ENCODE peak calls at places on chromosomes 1 and 21, in seven cellular contexts. One of them, this sample, is unnamed.

GRCh38 chr1:168408531-168409242 is 128.0 kb downstream of the TBX19 start:
- DNase-seq in A673: no peak
- DNase-seq in fibroblast of mammary gland: peak; percentile 54
- DNase-seq in choroid plexus epithelial cell: peak; percentile 21
- DNase-seq in BE2C: no peak
- DNase-seq in cardiac fibroblast: peak; percentile 13
- DNase-seq in body of pancreas: no peak
- DNase-seq in this sample: no peak

GRCh38 chr1:159214149-159214760 is 9.6 kb downstream of the ACKR1 start:
- DNase-seq in A673: peak; percentile 49
- DNase-seq in fibroblast of mammary gland: peak; percentile 43
- DNase-seq in choroid plexus epithelial cell: peak; percentile 58
- DNase-seq in BE2C: peak; percentile 37
- DNase-seq in cardiac fibroblast: peak; percentile 55
- DNase-seq in body of pancreas: peak; percentile 47
- DNase-seq in this sample: peak; percentile 10

GRCh38 chr1:209249785-209250441 is 333.6 kb upstream of the CAMK1G start:
- DNase-seq in A673: no peak
- DNase-seq in fibroblast of mammary gland: no peak
- DNase-seq in choroid plexus epithelial cell: no peak
- DNase-seq in BE2C: peak; percentile 43
- DNase-seq in cardiac fibroblast: no peak
- DNase-seq in body of pancreas: no peak
- DNase-seq in this sample: no peak

GRCh38 chr21:39575778-39576177 is 37.0 kb upstream of the B3GALT5 start:
- DNase-seq in A673: no peak
- DNase-seq in fibroblast of mammary gland: peak; percentile 6
- DNase-seq in choroid plexus epithelial cell: peak; percentile 31
- DNase-seq in BE2C: no peak
- DNase-seq in cardiac fibroblast: no peak
- DNase-seq in body of pancreas: no peak
- DNase-seq in this sample: no peak

GRCh38 chr1:63590161-63590560 is 3.0 kb upstream of the PGM1 start:
- DNase-seq in A673: no peak
- DNase-seq in fibroblast of mammary gland: peak; percentile 41
- DNase-seq in choroid plexus epithelial cell: peak; percentile 95
- DNase-seq in BE2C: no peak
- DNase-seq in cardiac fibroblast: peak; percentile 52
- DNase-seq in body of pancreas: peak; percentile 35
- DNase-seq in this sample: no peak

GRCh38 chr1:244054247-244054923 is 3.3 kb downstream of the ZBTB18 start:
- DNase-seq in A673: no peak
- DNase-seq in fibroblast of mammary gland: no peak
- DNase-seq in choroid plexus epithelial cell: no peak
- DNase-seq in BE2C: peak; percentile 73
- DNase-seq in cardiac fibroblast: no peak
- DNase-seq in body of pancreas: no peak
- DNase-seq in this sample: no peak

GRCh38 chr1:205748398-205749093 is 1.4 kb downstream of the NUCKS1 start:
- DNase-seq in A673: peak; percentile 84
- DNase-seq in fibroblast of mammary gland: peak; percentile 80
- DNase-seq in choroid plexus epithelial cell: peak; percentile 87
- DNase-seq in BE2C: peak; percentile 12
- DNase-seq in cardiac fibroblast: peak; percentile 78
- DNase-seq in body of pancreas: peak; percentile 17
- DNase-seq in this sample: no peak

GRCh38 chr1:223558512-223558911 is 107.0 kb downstream of the CAPN8 start:
- DNase-seq in A673: no peak
- DNase-seq in fibroblast of mammary gland: no peak
- DNase-seq in choroid plexus epithelial cell: no peak
- DNase-seq in BE2C: no peak
- DNase-seq in cardiac fibroblast: no peak
- DNase-seq in body of pancreas: no peak
- DNase-seq in this sample: no peak

GRCh38 chr1:178733972-178734371 is 8.9 kb downstream of the RALGPS2 start:
- DNase-seq in A673: no peak
- DNase-seq in fibroblast of mammary gland: peak; percentile 14
- DNase-seq in choroid plexus epithelial cell: no peak
- DNase-seq in BE2C: no peak
- DNase-seq in cardiac fibroblast: no peak
- DNase-seq in body of pancreas: no peak
- DNase-seq in this sample: no peak

GRCh38 chr1:180926164-180926981 is 13.7 kb downstream of the KIAA1614 start:
- DNase-seq in A673: peak; percentile 89
- DNase-seq in fibroblast of mammary gland: peak; percentile 6
- DNase-seq in choroid plexus epithelial cell: peak; percentile 74
- DNase-seq in BE2C: peak; percentile 96
- DNase-seq in cardiac fibroblast: peak; percentile 9
- DNase-seq in body of pancreas: peak; percentile 45
- DNase-seq in this sample: peak; percentile 9

GRCh38 chr1:111441573-111442192 is 7.4 kb downstream of the WDR77 start:
- DNase-seq in A673: peak; percentile 24
- DNase-seq in fibroblast of mammary gland: peak; percentile 28
- DNase-seq in choroid plexus epithelial cell: peak; percentile 59
- DNase-seq in BE2C: peak; percentile 61
- DNase-seq in cardiac fibroblast: peak; percentile 36
- DNase-seq in body of pancreas: no peak
- DNase-seq in this sample: no peak

GRCh38 chr1:91282695-91283420 is 121.8 kb downstream of the HFM1 start:
- DNase-seq in A673: peak; percentile 83
- DNase-seq in fibroblast of mammary gland: peak; percentile 79
- DNase-seq in choroid plexus epithelial cell: peak; percentile 88
- DNase-seq in BE2C: peak; percentile 39
- DNase-seq in cardiac fibroblast: peak; percentile 89
- DNase-seq in body of pancreas: peak; percentile 66
- DNase-seq in this sample: peak; percentile 50

GRCh38 chr21:45318556-45319341 is 31.1 kb upstream of the POFUT2 start:
- DNase-seq in A673: no peak
- DNase-seq in fibroblast of mammary gland: peak; percentile 75
- DNase-seq in choroid plexus epithelial cell: peak; percentile 45
- DNase-seq in BE2C: no peak
- DNase-seq in cardiac fibroblast: peak; percentile 77
- DNase-seq in body of pancreas: peak; percentile 63
- DNase-seq in this sample: no peak

GRCh38 chr1:194975913-194976312 is 1632.3 kb downstream of the KCNT2 start:
- DNase-seq in A673: no peak
- DNase-seq in fibroblast of mammary gland: peak; percentile 4
- DNase-seq in choroid plexus epithelial cell: no peak
- DNase-seq in BE2C: no peak
- DNase-seq in cardiac fibroblast: peak; percentile 0
- DNase-seq in body of pancreas: no peak
- DNase-seq in this sample: no peak

GRCh38 chr1:13792429-13792828 is 92.4 kb downstream of the PRDM2 start:
- DNase-seq in A673: no peak
- DNase-seq in fibroblast of mammary gland: peak; percentile 75
- DNase-seq in choroid plexus epithelial cell: peak; percentile 43
- DNase-seq in BE2C: no peak
- DNase-seq in cardiac fibroblast: peak; percentile 44
- DNase-seq in body of pancreas: no peak
- DNase-seq in this sample: no peak

GRCh38 chr1:17873007-17873675 is 118.0 kb downstream of the ACTL8 start:
- DNase-seq in A673: no peak
- DNase-seq in fibroblast of mammary gland: peak; percentile 9
- DNase-seq in choroid plexus epithelial cell: no peak
- DNase-seq in BE2C: no peak
- DNase-seq in cardiac fibroblast: no peak
- DNase-seq in body of pancreas: no peak
- DNase-seq in this sample: no peak

GRCh38 chr1:21604208-21604957 is 64.8 kb downstream of the RAP1GAP start:
- DNase-seq in A673: no peak
- DNase-seq in fibroblast of mammary gland: no peak
- DNase-seq in choroid plexus epithelial cell: no peak
- DNase-seq in BE2C: no peak
- DNase-seq in cardiac fibroblast: peak; percentile 31
- DNase-seq in body of pancreas: no peak
- DNase-seq in this sample: no peak

GRCh38 chr1:51433269-51433971 is 85.6 kb downstream of the EPS15 start:
- DNase-seq in A673: peak; percentile 89
- DNase-seq in fibroblast of mammary gland: peak; percentile 31
- DNase-seq in choroid plexus epithelial cell: peak; percentile 44
- DNase-seq in BE2C: no peak
- DNase-seq in cardiac fibroblast: peak; percentile 55
- DNase-seq in body of pancreas: no peak
- DNase-seq in this sample: peak; percentile 9

GRCh38 chr1:199396456-199396855 is 631.1 kb upstream of the NR5A2 start:
- DNase-seq in A673: no peak
- DNase-seq in fibroblast of mammary gland: no peak
- DNase-seq in choroid plexus epithelial cell: no peak
- DNase-seq in BE2C: no peak
- DNase-seq in cardiac fibroblast: no peak
- DNase-seq in body of pancreas: no peak
- DNase-seq in this sample: no peak

GRCh38 chr1:191818198-191818597 is 340.1 kb upstream of the RGS18 start:
- DNase-seq in A673: no peak
- DNase-seq in fibroblast of mammary gland: no peak
- DNase-seq in choroid plexus epithelial cell: no peak
- DNase-seq in BE2C: no peak
- DNase-seq in cardiac fibroblast: no peak
- DNase-seq in body of pancreas: no peak
- DNase-seq in this sample: no peak

GRCh38 chr21:33028759-33029511 is 3.2 kb downstream of the OLIG2 start:
- DNase-seq in A673: peak; percentile 33
- DNase-seq in fibroblast of mammary gland: no peak
- DNase-seq in choroid plexus epithelial cell: no peak
- DNase-seq in BE2C: no peak
- DNase-seq in cardiac fibroblast: no peak
- DNase-seq in body of pancreas: no peak
- DNase-seq in this sample: no peak

GRCh38 chr1:16204634-16205332 is 7.7 kb downstream of the ARHGEF19 start:
- DNase-seq in A673: peak; percentile 44
- DNase-seq in fibroblast of mammary gland: no peak
- DNase-seq in choroid plexus epithelial cell: peak; percentile 47
- DNase-seq in BE2C: peak; percentile 58
- DNase-seq in cardiac fibroblast: no peak
- DNase-seq in body of pancreas: peak; percentile 59
- DNase-seq in this sample: no peak
- TF ChIP-seq CTCF in A673: peak; percentile 56
- TF ChIP-seq CTCF in fibroblast of mammary gland: peak; percentile 36
- TF ChIP-seq CTCF in choroid plexus epithelial cell: peak; percentile 66
- TF ChIP-seq CTCF in BE2C: peak; percentile 53
- TF ChIP-seq CTCF in cardiac fibroblast: peak; percentile 36
- TF ChIP-seq CTCF in body of pancreas: peak; percentile 49
- TF ChIP-seq CTCF in this sample: peak; percentile 33

DNA sequence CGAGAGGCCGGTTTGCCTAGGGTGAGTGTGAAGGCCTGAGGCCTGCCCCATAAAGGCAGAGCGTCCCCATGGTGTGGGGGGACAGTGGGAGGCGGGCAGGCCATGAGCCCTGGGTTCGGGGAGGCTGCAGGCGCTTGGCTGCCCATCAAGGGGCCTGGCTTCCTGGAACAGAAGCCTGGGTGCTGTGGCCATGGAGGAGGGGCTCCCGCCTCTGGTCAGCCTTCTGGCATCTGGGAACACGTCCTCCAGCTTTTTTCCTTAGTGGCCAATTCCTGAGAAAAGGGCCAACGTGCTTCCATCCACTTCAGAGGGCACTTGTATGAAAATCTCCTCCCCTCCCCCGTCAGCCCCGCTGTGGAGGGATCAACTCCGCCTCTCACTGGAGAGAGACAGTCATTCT is 58.7 kb downstream of the PRDM16 start:
- DNase-seq in A673: no peak
- DNase-seq in fibroblast of mammary gland: no peak
- DNase-seq in choroid plexus epithelial cell: no peak
- DNase-seq in BE2C: no peak
- DNase-seq in cardiac fibroblast: no peak
- DNase-seq in body of pancreas: no peak
- DNase-seq in this sample: no peak
- H3K4me3 ChIP-seq in A673: no peak overlapping the region
- H3K4me3 ChIP-seq in fibroblast of mammary gland: no peak overlapping the region
- H3K4me3 ChIP-seq in choroid plexus epithelial cell: no peak overlapping the region
- H3K4me3 ChIP-seq in BE2C: no peak overlapping the region
- H3K4me3 ChIP-seq in cardiac fibroblast: no peak overlapping the region
- H3K4me3 ChIP-seq in body of pancreas: no peak overlapping the region
- H3K4me3 ChIP-seq in this sample: no peak overlapping the region

GRCh38 chr1:238955934-238956333 is 430.4 kb upstream of the CHRM3 start:
- DNase-seq in A673: no peak
- DNase-seq in fibroblast of mammary gland: no peak
- DNase-seq in choroid plexus epithelial cell: no peak
- DNase-seq in BE2C: no peak
- DNase-seq in cardiac fibroblast: no peak
- DNase-seq in body of pancreas: no peak
- DNase-seq in this sample: no peak

GRCh38 chr1:238950786-238951185 is 435.6 kb upstream of the CHRM3 start:
- DNase-seq in A673: no peak
- DNase-seq in fibroblast of mammary gland: no peak
- DNase-seq in choroid plexus epithelial cell: peak; percentile 10
- DNase-seq in BE2C: no peak
- DNase-seq in cardiac fibroblast: no peak
- DNase-seq in body of pancreas: no peak
- DNase-seq in this sample: no peak

GRCh38 chr1:238954865-238955264 is 431.5 kb upstream of the CHRM3 start:
- DNase-seq in A673: no peak
- DNase-seq in fibroblast of mammary gland: no peak
- DNase-seq in choroid plexus epithelial cell: peak; percentile 4
- DNase-seq in BE2C: no peak
- DNase-seq in cardiac fibroblast: peak; percentile 11
- DNase-seq in body of pancreas: no peak
- DNase-seq in this sample: no peak

GRCh38 chr1:238953448-238953847 is 432.9 kb upstream of the CHRM3 start:
- DNase-seq in A673: no peak
- DNase-seq in fibroblast of mammary gland: no peak
- DNase-seq in choroid plexus epithelial cell: no peak
- DNase-seq in BE2C: no peak
- DNase-seq in cardiac fibroblast: no peak
- DNase-seq in body of pancreas: no peak
- DNase-seq in this sample: no peak

GRCh38 chr1:238951809-238952208 is 434.6 kb upstream of the CHRM3 start:
- DNase-seq in A673: peak; percentile 20
- DNase-seq in fibroblast of mammary gland: peak; percentile 62
- DNase-seq in choroid plexus epithelial cell: peak; percentile 57
- DNase-seq in BE2C: peak; percentile 49
- DNase-seq in cardiac fibroblast: peak; percentile 66
- DNase-seq in body of pancreas: peak; percentile 13
- DNase-seq in this sample: no peak
- TF ChIP-seq CTCF in A673: peak; percentile 31
- TF ChIP-seq CTCF in fibroblast of mammary gland: peak; percentile 52
- TF ChIP-seq CTCF in choroid plexus epithelial cell: peak; percentile 60
- TF ChIP-seq CTCF in BE2C: peak; percentile 72
- TF ChIP-seq CTCF in cardiac fibroblast: peak; percentile 26
- TF ChIP-seq CTCF in body of pancreas: peak; percentile 61
- TF ChIP-seq CTCF in this sample: peak; percentile 3

DNA sequence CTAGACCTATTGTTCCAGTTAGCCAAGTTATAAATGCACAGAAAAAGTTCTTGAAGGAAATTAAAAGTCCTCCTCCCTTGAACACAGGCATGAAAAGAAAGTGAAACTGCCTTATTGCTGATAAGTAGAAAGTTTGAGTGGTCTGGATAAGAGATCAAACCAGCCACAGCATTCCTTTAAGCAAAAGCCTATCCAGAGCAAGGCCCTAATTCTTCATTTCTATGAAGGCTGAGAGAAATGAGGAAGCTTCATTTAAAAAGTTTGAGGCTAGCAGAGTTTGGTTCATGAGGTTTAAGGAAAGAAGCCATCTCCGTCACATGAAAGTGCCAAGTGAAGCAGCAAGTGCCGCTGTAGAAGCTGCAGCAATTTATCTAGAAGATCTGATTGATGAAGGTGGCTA is 2.7 kb upstream of the SSX2IP start:
- DNase-seq in A673: no peak
- DNase-seq in fibroblast of mammary gland: no peak
- DNase-seq in choroid plexus epithelial cell: no peak
- DNase-seq in BE2C: no peak
- DNase-seq in cardiac fibroblast: no peak
- DNase-seq in body of pancreas: no peak
- DNase-seq in this sample: no peak
- H3K4me3 ChIP-seq in A673: no peak overlapping the region
- H3K4me3 ChIP-seq in fibroblast of mammary gland: no peak overlapping the region
- H3K4me3 ChIP-seq in choroid plexus epithelial cell: no peak overlapping the region
- H3K4me3 ChIP-seq in BE2C: no peak overlapping the region
- H3K4me3 ChIP-seq in cardiac fibroblast: no peak overlapping the region
- H3K4me3 ChIP-seq in body of pancreas: no peak overlapping the region
- H3K4me3 ChIP-seq in this sample: no peak overlapping the region